ENCODE peak calls at places on chromosomes 1 and 21, in nine cellular contexts. E is sigmoid colon, I is transverse colon, B is stomach, C is GM12878, D is ovary, R is K562, H is tibial nerve, Q is esophagus muscularis mucosa. W is an unnamed sample.

GRCh38 chr1:215672482-215672881 is 105.4 kb downstream of the KCTD3 start:
- DNase-seq in E (no peak), I (no peak), B (no peak), C (no peak), D (no peak), R (no peak), H (no peak), Q (no peak), W (no peak)

GRCh38 chr1:18997508-18997907 is 41.0 kb upstream of the IFFO2 start:
- DNase-seq in E (no peak), I (no peak), B (no peak), C (no peak), D (no peak), R (no peak), H (no peak), Q (no peak), W (no peak)

GRCh38 chr1:77292551-77292950 is 10.7 kb downstream of the AK5 start:
- DNase-seq in E (no peak), I (no peak), B (no peak), C (no peak), D (no peak), R (no peak), H (no peak), Q (no peak), W (no peak)

GRCh38 chr1:78950801-78951200 is 55.7 kb downstream of the ADGRL4 start:
- DNase-seq in E (no peak), I (no peak), B (no peak), C (no peak), D (no peak), R (no peak), H (no peak), Q (no peak), W (no peak)

GRCh38 chr1:226201029-226201593 is 14.6 kb upstream of the ACBD3 start:
- DNase-seq in E (no peak), I (peak; percentile 20), B (no peak), C (no peak), D (no peak), R (peak; percentile 66), H (no peak), Q (no peak), W (no peak)

GRCh38 chr1:212669102-212669501 is 30.5 kb downstream of the BATF3 start:
- DNase-seq in E (no peak), I (no peak), B (no peak), C (no peak), D (no peak), R (peak; percentile 63), H (no peak), Q (no peak), W (no peak)

GRCh38 chr21:44751186-44751798 is 39.9 kb upstream of the TSPEAR start:
- DNase-seq in E (no peak), I (no peak), B (no peak), C (no peak), D (no peak), R (no peak), H (no peak), Q (no peak), W (peak; percentile 49)

GRCh38 chr1:30345525-30346145 is 377.8 kb downstream of the MATN1 start:
- DNase-seq in E (no peak), I (no peak), B (no peak), C (no peak), D (no peak), R (no peak), H (no peak), Q (no peak), W (no peak)

GRCh38 chr1:4652631-4653327 is 1.6 kb upstream of the AJAP1 start:
- DNase-seq in E (no peak), I (peak; percentile 44), B (peak; percentile 41), C (no peak), D (peak; percentile 57), R (peak; percentile 85), H (no peak), Q (no peak), W (no peak)

GRCh38 chr1:203017707-203018106 is 8.6 kb upstream of the PPFIA4 start:
- DNase-seq in E (no peak), I (no peak), B (no peak), C (no peak), D (no peak), R (no peak), H (no peak), Q (no peak), W (no peak)

GRCh38 chr1:246597340-246597739 is 31.1 kb downstream of the CNST start:
- DNase-seq in E (peak; percentile 87), I (peak; percentile 80), B (peak; percentile 41), C (no peak), D (no peak), R (no peak), H (no peak), Q (no peak), W (peak; percentile 70)

GRCh38 chr1:63272811-63273210 is 49.6 kb upstream of the FOXD3 start:
- DNase-seq in E (no peak), I (no peak), B (no peak), C (no peak), D (no peak), R (no peak), H (no peak), Q (no peak), W (no peak)

GRCh38 chr1:63277195-63278192 is 44.9 kb upstream of the FOXD3 start:
- DNase-seq in E (no peak), I (peak; percentile 28), B (no peak), C (no peak), D (no peak), R (no peak), H (no peak), Q (no peak), W (no peak)

GRCh38 chr1:63274979-63275378 is 47.4 kb upstream of the FOXD3 start:
- DNase-seq in E (no peak), I (no peak), B (no peak), C (no peak), D (no peak), R (no peak), H (no peak), Q (no peak), W (no peak)

GRCh38 chr1:63276625-63277024 is 45.7 kb upstream of the FOXD3 start:
- DNase-seq in E (no peak), I (no peak), B (no peak), C (no peak), D (no peak), R (no peak), H (no peak), Q (no peak), W (no peak)

GRCh38 chr1:63274371-63274770 is 48.0 kb upstream of the FOXD3 start:
- DNase-seq in E (no peak), I (no peak), B (no peak), C (no peak), D (no peak), R (no peak), H (no peak), Q (no peak), W (no peak)
- TF ChIP-seq POLR2A in E (no peak), I (no peak), B (no peak), C (no peak), D (no peak), R (no peak), H (no peak), Q (no peak), W (no peak)

DNA sequence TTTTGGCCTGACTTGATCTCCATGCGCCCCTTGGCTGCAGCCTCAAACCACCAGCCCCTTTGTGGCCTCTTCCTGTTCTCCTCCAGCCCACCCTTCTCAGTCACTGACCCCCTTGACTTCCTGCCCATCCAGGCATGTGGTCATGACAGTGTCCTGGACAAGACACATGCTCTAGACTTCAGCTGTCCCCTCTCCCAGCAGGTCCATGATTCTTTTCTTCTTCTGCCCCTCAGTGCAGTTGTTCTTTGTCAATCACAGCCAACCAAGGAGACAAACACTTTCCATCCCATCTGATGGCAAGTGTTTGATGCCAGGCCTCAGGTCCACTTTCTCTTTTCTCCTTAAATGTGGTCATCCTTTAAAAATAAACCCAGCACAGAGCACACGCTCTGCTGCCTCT is 49.7 kb downstream of the SYT6 start:
- DNase-seq in E (peak; percentile 33), I (no peak), B (no peak), C (no peak), D (no peak), R (no peak), H (no peak), Q (no peak), W (peak; percentile 26)
- H3K27me3 ChIP-seq in E (no peaks in the 10 kb centered on the region), I (no peaks in the 10 kb centered on the region), B (no peaks in the 10 kb centered on the region), C (no peaks in the 10 kb centered on the region), D (no peaks in the 10 kb centered on the region), R (peaks cover 50% of the 10 kb centered on the region), H (no peaks in the 10 kb centered on the region), Q (no peaks in the 10 kb centered on the region), W (no peaks in the 10 kb centered on the region)

GRCh38 chr1:41663671-41664400 is 179.4 kb upstream of the EDN2 start:
- DNase-seq in E (no peak), I (no peak), B (no peak), C (no peak), D (no peak), R (no peak), H (no peak), Q (no peak), W (no peak)

GRCh38 chr1:41668967-41669366 is 184.5 kb upstream of the EDN2 start:
- DNase-seq in E (no peak), I (no peak), B (no peak), C (no peak), D (no peak), R (no peak), H (no peak), Q (no peak), W (no peak)

GRCh38 chr1:41665962-41666917 is 181.8 kb upstream of the EDN2 start:
- DNase-seq in E (no peak), I (no peak), B (no peak), C (no peak), D (no peak), R (no peak), H (no peak), Q (no peak), W (no peak)

GRCh38 chr1:41664861-41665640 is 180.6 kb upstream of the EDN2 start:
- DNase-seq in E (no peak), I (no peak), B (no peak), C (no peak), D (no peak), R (no peak), H (no peak), Q (no peak), W (no peak)

DNA sequence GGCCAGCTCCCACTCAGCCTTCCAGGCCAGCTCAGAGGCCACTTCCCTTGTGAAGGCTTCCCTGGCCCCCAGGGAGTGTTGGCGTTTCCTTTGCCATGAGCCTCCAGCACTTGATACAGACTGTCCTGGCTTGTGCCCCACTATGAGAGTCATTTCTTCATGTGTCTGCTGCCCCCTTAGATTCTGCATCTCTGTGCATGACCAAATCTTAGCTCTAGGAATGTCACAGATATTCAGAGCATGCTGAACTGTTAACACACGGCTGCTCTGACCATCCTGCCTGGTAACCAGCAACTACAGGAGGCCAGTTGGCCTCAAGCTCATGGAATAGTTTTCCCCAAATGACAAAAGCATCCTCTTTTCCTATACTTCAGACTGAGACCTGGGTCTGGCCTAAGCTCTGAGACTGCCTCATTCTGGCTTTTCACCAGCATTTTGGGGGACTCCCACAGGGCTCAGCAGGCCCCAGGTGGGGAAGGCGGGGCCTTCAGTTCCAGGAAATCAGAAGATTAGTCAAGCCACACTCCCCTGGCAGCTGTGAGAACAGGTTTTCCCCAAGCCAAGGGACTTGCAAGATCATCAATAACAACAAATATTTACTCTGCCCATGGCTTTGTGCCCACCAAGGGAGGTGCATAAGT is 182.6 kb upstream of the EDN2 start:
- DNase-seq in E (no peak), I (peak; percentile 43), B (peak; percentile 57), C (peak; percentile 53), D (no peak), R (no peak), H (no peak), Q (no peak), W (no peak)
- TF ChIP-seq EP300 in E (no peak), I (no peak), B (no peak), C (no peak), D (no peak), R (no peak), H (no peak), Q (no peak), W (no peak)

GRCh38 chr1:26696645-26697440 is 1.0 kb downstream of the ARID1A start:
- DNase-seq in E (peak; percentile 79), I (peak; percentile 52), B (peak; percentile 40), C (no peak), D (peak; percentile 57), R (peak; percentile 36), H (no peak), Q (no peak), W (peak; percentile 75)
- TF ChIP-seq POLR2A in E (no peak), I (peak; percentile 32), B (no peak), C (peak; percentile 76), D (no peak), R (peak; percentile 55), H (peak; percentile 14), Q (no peak), W (no peak)